ENCODE peak calls at places on chromosomes 5 and 9, in five cellular contexts. K is suprapubic skin, J is RWPE1, M is heart left ventricle, A is endodermal cell. C is an unnamed sample.

GRCh38 chr5:89374144-89374784 is 491.3 kb upstream of the MEF2C start:
- DNase-seq in K (no peak), J (no peak), M (no peak), A (no peak), C (no peak)

GRCh38 chr9:87337335-87338074 is 160.2 kb upstream of the DAPK1 start:
- DNase-seq in K (no peak), J (no peak), M (no peak), A (peak), C (no peak)

GRCh38 chr5:82421119-82421518 is 143.0 kb upstream of the RPS23 start:
- DNase-seq in K (no peak), J (peak), M (no peak), A (no peak), C (peak)

GRCh38 chr5:88515881-88516819 is 247.5 kb upstream of the TMEM161B start:
- DNase-seq in K (no peak), J (no peak), M (no peak), A (no peak), C (no peak)

GRCh38 chr5:134905246-134905996 is 490 bp downstream of the PCBD2 start:
- DNase-seq in K (peak), J (peak), M (no peak), A (no peak), C (peak)

GRCh38 chr5:41763096-41763495 is 107.1 kb downstream of the OXCT1 start:
- DNase-seq in K (no peak), J (no peak), M (no peak), A (no peak), C (no peak)

GRCh38 chr9:131394464-131395026 is 659 bp downstream of the PRRC2B start:
- DNase-seq in K (peak), J (peak), M (peak), A (peak), C (peak)

GRCh38 chr5:61449756-61450155 is 117.7 kb downstream of the ZSWIM6 start:
- DNase-seq in K (no peak), J (peak), M (no peak), A (no peak), C (no peak)

GRCh38 chr5:99814311-99815063 is 720.7 kb upstream of the FAM174A start:
- DNase-seq in K (no peak), J (no peak), M (no peak), A (no peak), C (no peak)

GRCh38 chr5:138706655-138707480 is 46.4 kb upstream of the CTNNA1 start:
- DNase-seq in K (no peak), J (peak), M (no peak), A (peak), C (no peak)

GRCh38 chr9:132670359-132670815 is at the start of gene GTF3C4:
- DNase-seq in K (peak), J (peak), M (peak), A (no peak), C (peak)

GRCh38 chr9:105973811-105974407 is 279.6 kb downstream of the TMEM38B start:
- DNase-seq in K (no peak), J (no peak), M (no peak), A (no peak), C (no peak)

GRCh38 chr9:128125575-128126354 is 1.8 kb downstream of the PTGES2 start:
- DNase-seq in K (peak), J (no peak), M (peak), A (no peak), C (no peak)
- H3K27ac ChIP-seq in K (no peak), J (peak), M (no peak), A (no peak), C (peak)

GRCh38 chr5:151755383-151755782 is 3.0 kb downstream of the ATOX1 start:
- DNase-seq in K (no peak), J (no peak), M (no peak), A (no peak), C (no peak)
- H3K27ac ChIP-seq in K (no peak), J (no peak), M (no peak), A (no peak), C (peak)

DNA sequence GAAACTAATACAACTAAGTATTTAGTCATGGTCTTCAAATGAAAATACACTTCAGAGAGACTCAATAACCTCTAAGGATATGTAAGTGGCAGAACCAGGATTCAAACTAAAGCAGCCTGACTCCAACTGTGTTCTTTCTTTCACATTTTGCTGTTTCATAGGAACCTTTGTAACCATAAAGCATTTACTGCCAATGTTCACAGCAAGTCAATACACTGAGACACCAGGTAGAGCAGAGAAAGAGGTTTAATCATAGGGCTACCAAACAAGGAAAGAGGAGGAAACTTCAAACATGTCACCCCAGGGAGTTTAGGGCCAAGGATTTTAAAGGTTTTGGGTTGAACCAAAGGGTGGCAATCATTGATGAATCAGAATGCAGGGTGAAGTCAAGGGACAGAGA is 263.1 kb upstream of the PTGER4 start:
- DNase-seq in K (no peak), J (no peak), M (no peak), A (no peak), C (no peak)
- H3K27ac ChIP-seq in K (no peak), J (no peak), M (no peak), A (no peak), C (no peak)

GRCh38 chr9:121326924-121327613 is 43.0 kb downstream of the STOM start:
- DNase-seq in K (no peak), J (no peak), M (no peak), A (no peak), C (no peak)
- H3K27ac ChIP-seq in K (peak), J (peak), M (peak), A (no peak), C (no peak)

DNA sequence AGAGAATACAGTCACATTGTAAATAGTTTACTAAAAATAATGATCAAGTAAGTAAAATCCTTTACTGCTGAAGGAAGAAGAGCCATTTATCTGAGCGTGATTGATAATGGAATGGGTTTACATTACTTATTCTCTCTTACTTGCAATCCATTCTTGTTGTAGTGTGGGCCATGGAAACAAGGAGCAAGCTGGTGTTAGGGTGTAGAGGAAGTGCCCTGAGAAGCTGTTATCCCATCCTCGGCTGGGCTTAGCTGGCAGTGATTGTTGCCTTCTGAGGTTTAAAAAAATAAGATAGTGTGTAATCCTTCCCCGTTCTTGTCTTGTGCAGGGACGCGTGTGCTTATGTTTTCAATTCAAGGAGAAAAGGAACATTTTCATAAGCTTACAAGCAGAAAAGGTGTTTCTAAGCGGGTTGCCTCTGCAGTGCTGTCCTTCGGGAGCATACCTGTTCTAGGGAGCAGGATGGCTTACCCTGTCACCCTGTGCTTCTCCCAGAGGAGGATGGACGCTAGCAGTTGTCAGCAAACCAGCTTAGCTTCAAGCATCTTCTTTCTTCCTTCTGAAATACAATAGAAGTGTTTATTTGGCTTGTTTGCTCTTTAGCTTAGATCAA is 188.3 kb downstream of the ARHGEF28 start:
- DNase-seq in K (no peak), J (no peak), M (no peak), A (peak), C (no peak)
- H3K27ac ChIP-seq in K (peak), J (no peak), M (no peak), A (no peak), C (no peak)

DNA sequence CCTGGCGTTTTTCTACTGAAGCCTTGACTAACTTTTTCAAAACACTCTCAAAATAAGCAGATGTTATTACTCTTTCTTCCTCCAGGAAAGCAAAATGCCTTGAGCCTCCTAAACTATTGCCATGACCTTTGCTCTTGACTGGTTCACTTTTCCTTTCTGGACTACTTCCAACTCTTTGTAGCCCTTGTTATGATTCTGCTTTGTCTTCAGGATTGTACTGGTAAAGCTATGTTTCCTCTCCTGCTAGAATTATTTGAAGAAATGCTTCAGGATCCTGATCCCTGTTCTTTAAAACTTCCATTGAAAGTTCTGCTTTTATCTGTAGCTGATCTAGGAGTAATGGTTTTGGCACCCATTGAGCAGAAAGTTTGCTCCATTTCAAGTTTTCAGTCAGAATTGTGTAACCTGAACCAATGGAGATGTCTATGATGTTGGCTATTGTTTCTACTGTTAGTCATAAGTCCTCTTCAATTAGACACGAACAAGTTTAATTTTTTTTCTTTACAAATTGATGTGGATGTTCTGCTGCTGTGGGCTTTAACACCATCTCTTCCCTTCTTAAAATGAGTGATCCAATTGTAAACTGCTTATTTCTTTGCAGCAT is 1356.4 kb downstream of the EFNA5 start:
- DNase-seq in K (no peak), J (no peak), M (no peak), A (no peak), C (no peak)
- H3K27ac ChIP-seq in K (no peak), J (no peak), M (no peak), A (no peak), C (no peak)